ENCODE peak calls at places on chromosome 20, in eight cellular contexts. One of them, this sample, is unnamed. For H3K9me3, the result is how much of the 10 kb centered on the place peaks cover.

GRCh38 chr20:54293526-54293925 is 85.6 kb downstream of the PFDN4 start:
- DNase-seq in left ventricle myocardium inferior: no peak
- DNase-seq in ascending aorta: no peak
- DNase-seq in HCT116: no peak
- DNase-seq in cardiac muscle cell: no peak
- DNase-seq in colonic mucosa: no peak
- DNase-seq in upper lobe of left lung: no peak
- DNase-seq in CD8-positive, alpha-beta memory T cell: no peak
- DNase-seq in this sample: no peak

GRCh38 chr20:11274137-11274536 is 600.3 kb upstream of the JAG1 start:
- DNase-seq in cardiac muscle cell: peak
- DNase-seq in colonic mucosa: peak
- DNase-seq in left ventricle myocardium inferior: no peak
- DNase-seq in upper lobe of left lung: no peak
- DNase-seq in HCT116: peak
- DNase-seq in CD8-positive, alpha-beta memory T cell: no peak
- DNase-seq in ascending aorta: peak
- DNase-seq in this sample: no peak

GRCh38 chr20:50153500-50154377 is at the start of gene PEDS1:
- DNase-seq in cardiac muscle cell: peak
- DNase-seq in colonic mucosa: peak
- DNase-seq in CD8-positive, alpha-beta memory T cell: peak
- DNase-seq in HCT116: peak
- DNase-seq in upper lobe of left lung: peak
- DNase-seq in left ventricle myocardium inferior: peak
- DNase-seq in ascending aorta: peak
- DNase-seq in this sample: peak

GRCh38 chr20:57346477-57346876 is 4.6 kb upstream of the RAE1 start:
- DNase-seq in upper lobe of left lung: peak
- DNase-seq in colonic mucosa: peak
- DNase-seq in HCT116: peak
- DNase-seq in ascending aorta: peak
- DNase-seq in cardiac muscle cell: peak
- DNase-seq in left ventricle myocardium inferior: peak
- DNase-seq in CD8-positive, alpha-beta memory T cell: peak
- DNase-seq in this sample: peak

GRCh38 chr20:56527521-56527920 is 3.0 kb downstream of the FAM209A start:
- DNase-seq in CD8-positive, alpha-beta memory T cell: no peak
- DNase-seq in left ventricle myocardium inferior: no peak
- DNase-seq in cardiac muscle cell: no peak
- DNase-seq in ascending aorta: no peak
- DNase-seq in upper lobe of left lung: no peak
- DNase-seq in HCT116: no peak
- DNase-seq in colonic mucosa: no peak
- DNase-seq in this sample: no peak

GRCh38 chr20:20410678-20411077 is 42.8 kb downstream of the INSM1 start:
- DNase-seq in left ventricle myocardium inferior: peak
- DNase-seq in CD8-positive, alpha-beta memory T cell: no peak
- DNase-seq in HCT116: no peak
- DNase-seq in colonic mucosa: peak
- DNase-seq in cardiac muscle cell: peak
- DNase-seq in ascending aorta: no peak
- DNase-seq in upper lobe of left lung: no peak
- DNase-seq in this sample: no peak

GRCh38 chr20:38164624-38165088 is 414 bp downstream of the TGM2 start:
- DNase-seq in ascending aorta: no peak
- DNase-seq in upper lobe of left lung: no peak
- DNase-seq in colonic mucosa: no peak
- DNase-seq in cardiac muscle cell: no peak
- DNase-seq in HCT116: no peak
- DNase-seq in left ventricle myocardium inferior: no peak
- DNase-seq in CD8-positive, alpha-beta memory T cell: no peak
- DNase-seq in this sample: no peak

GRCh38 chr20:34842143-34842542 is 16.7 kb upstream of the NCOA6 start:
- DNase-seq in cardiac muscle cell: no peak
- DNase-seq in CD8-positive, alpha-beta memory T cell: no peak
- DNase-seq in HCT116: no peak
- DNase-seq in upper lobe of left lung: no peak
- DNase-seq in colonic mucosa: no peak
- DNase-seq in left ventricle myocardium inferior: no peak
- DNase-seq in ascending aorta: no peak
- DNase-seq in this sample: no peak

GRCh38 chr20:35192071-35192872 is 20.4 kb downstream of the PROCR start:
- DNase-seq in HCT116: no peak
- DNase-seq in ascending aorta: no peak
- DNase-seq in left ventricle myocardium inferior: no peak
- DNase-seq in cardiac muscle cell: peak
- DNase-seq in colonic mucosa: no peak
- DNase-seq in CD8-positive, alpha-beta memory T cell: no peak
- DNase-seq in upper lobe of left lung: no peak
- DNase-seq in this sample: no peak

GRCh38 chr20:23350855-23351838 is 556 bp downstream of the NXT1 start:
- DNase-seq in colonic mucosa: peak
- DNase-seq in HCT116: peak
- DNase-seq in upper lobe of left lung: peak
- DNase-seq in cardiac muscle cell: peak
- DNase-seq in left ventricle myocardium inferior: peak
- DNase-seq in CD8-positive, alpha-beta memory T cell: peak
- DNase-seq in ascending aorta: peak
- DNase-seq in this sample: peak

GRCh38 chr20:51571470-51571794 is 28.9 kb upstream of the NFATC2 start:
- DNase-seq in HCT116: no peak
- DNase-seq in left ventricle myocardium inferior: no peak
- DNase-seq in ascending aorta: no peak
- DNase-seq in cardiac muscle cell: no peak
- DNase-seq in CD8-positive, alpha-beta memory T cell: no peak
- DNase-seq in colonic mucosa: no peak
- DNase-seq in upper lobe of left lung: no peak
- DNase-seq in this sample: no peak

GRCh38 chr20:51570755-51571469 is 28.4 kb upstream of the NFATC2 start:
- DNase-seq in cardiac muscle cell: peak
- DNase-seq in colonic mucosa: no peak
- DNase-seq in left ventricle myocardium inferior: peak
- DNase-seq in CD8-positive, alpha-beta memory T cell: no peak
- DNase-seq in upper lobe of left lung: no peak
- DNase-seq in HCT116: no peak
- DNase-seq in ascending aorta: peak
- DNase-seq in this sample: no peak

GRCh38 chr20:51566594-51566993 is 24.1 kb upstream of the NFATC2 start:
- DNase-seq in colonic mucosa: no peak
- DNase-seq in HCT116: no peak
- DNase-seq in ascending aorta: no peak
- DNase-seq in left ventricle myocardium inferior: no peak
- DNase-seq in CD8-positive, alpha-beta memory T cell: no peak
- DNase-seq in cardiac muscle cell: no peak
- DNase-seq in upper lobe of left lung: no peak
- DNase-seq in this sample: no peak

GRCh38 chr20:51567622-51568021 is 25.1 kb upstream of the NFATC2 start:
- DNase-seq in left ventricle myocardium inferior: no peak
- DNase-seq in HCT116: no peak
- DNase-seq in colonic mucosa: no peak
- DNase-seq in ascending aorta: no peak
- DNase-seq in CD8-positive, alpha-beta memory T cell: no peak
- DNase-seq in upper lobe of left lung: no peak
- DNase-seq in cardiac muscle cell: no peak
- DNase-seq in this sample: no peak

DNA sequence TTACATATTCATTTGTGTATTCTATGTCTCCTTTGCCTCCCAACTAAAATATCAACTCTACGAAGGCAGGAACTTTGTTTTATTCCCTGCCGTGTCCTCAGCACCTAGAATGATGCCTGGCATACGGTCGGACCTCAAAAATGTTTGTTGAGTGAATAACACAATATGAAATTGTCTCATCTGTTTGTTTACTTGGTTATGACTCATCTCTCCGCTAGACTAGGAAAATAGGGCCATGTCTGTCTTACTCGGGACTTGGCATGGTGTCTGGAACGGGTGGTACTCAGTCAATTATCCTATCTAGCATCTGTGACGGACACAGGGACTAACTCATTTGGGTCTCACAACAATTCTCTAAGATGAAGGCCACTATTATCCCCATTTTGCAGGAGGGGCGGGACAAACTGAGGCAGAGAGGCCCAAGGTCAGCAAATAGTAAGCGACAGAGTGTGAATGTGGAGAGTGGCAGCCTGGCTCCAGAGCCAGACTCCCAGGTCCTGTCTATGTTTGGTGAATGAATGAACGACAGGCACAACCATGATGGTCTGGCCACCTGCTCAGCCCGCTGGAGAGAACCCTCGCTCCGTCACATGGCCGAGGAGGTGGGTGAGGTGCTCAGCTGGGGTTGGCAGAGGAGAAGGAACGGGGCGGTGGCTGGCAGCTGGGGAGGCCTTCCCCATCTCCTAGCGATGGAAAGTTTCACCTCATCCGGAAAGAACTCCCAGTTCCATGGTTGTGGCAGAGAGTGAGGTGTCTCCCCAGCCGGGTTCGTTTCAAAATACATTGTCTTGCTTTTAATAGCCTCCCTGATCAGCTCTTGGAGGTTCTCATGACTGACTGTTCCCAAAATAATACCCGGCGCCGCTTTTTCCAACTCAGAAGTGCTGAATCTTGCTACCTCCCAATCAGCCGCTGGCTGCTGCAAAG is 27.6 kb upstream of the NFATC2 start:
- DNase-seq in upper lobe of left lung: no peak
- DNase-seq in HCT116: no peak
- DNase-seq in left ventricle myocardium inferior: peak
- DNase-seq in cardiac muscle cell: peak
- DNase-seq in CD8-positive, alpha-beta memory T cell: no peak
- DNase-seq in colonic mucosa: no peak
- DNase-seq in ascending aorta: peak
- DNase-seq in this sample: no peak
- H3K4me3 ChIP-seq in upper lobe of left lung: no peak
- H3K4me3 ChIP-seq in HCT116: no peak
- H3K4me3 ChIP-seq in left ventricle myocardium inferior: peak
- H3K4me3 ChIP-seq in cardiac muscle cell: peak
- H3K4me3 ChIP-seq in CD8-positive, alpha-beta memory T cell: no peak
- H3K4me3 ChIP-seq in colonic mucosa: no peak
- H3K4me3 ChIP-seq in ascending aorta: no peak
- H3K4me3 ChIP-seq in this sample: no peak

GRCh38 chr20:44176833-44177533 is 10.0 kb downstream of the JPH2 start:
- DNase-seq in cardiac muscle cell: no peak
- DNase-seq in CD8-positive, alpha-beta memory T cell: no peak
- DNase-seq in left ventricle myocardium inferior: no peak
- DNase-seq in HCT116: no peak
- DNase-seq in colonic mucosa: peak
- DNase-seq in upper lobe of left lung: peak
- DNase-seq in ascending aorta: peak
- DNase-seq in this sample: no peak
- H3K27ac ChIP-seq in cardiac muscle cell: peak
- H3K27ac ChIP-seq in CD8-positive, alpha-beta memory T cell: no peak
- H3K27ac ChIP-seq in left ventricle myocardium inferior: peak
- H3K27ac ChIP-seq in HCT116: no peak
- H3K27ac ChIP-seq in colonic mucosa: no peak
- H3K27ac ChIP-seq in upper lobe of left lung: no peak
- H3K27ac ChIP-seq in ascending aorta: peak
- H3K27ac ChIP-seq in this sample: no peak

GRCh38 chr20:61594198-61594597 is 342.1 kb downstream of the CDH4 start:
- DNase-seq in cardiac muscle cell: no peak
- DNase-seq in CD8-positive, alpha-beta memory T cell: no peak
- DNase-seq in ascending aorta: no peak
- DNase-seq in colonic mucosa: no peak
- DNase-seq in upper lobe of left lung: no peak
- DNase-seq in left ventricle myocardium inferior: no peak
- DNase-seq in HCT116: no peak
- DNase-seq in this sample: no peak
- H3K9me3 ChIP-seq in cardiac muscle cell: under half
- H3K9me3 ChIP-seq in CD8-positive, alpha-beta memory T cell: under half
- H3K9me3 ChIP-seq in ascending aorta: under half
- H3K9me3 ChIP-seq in colonic mucosa: under half
- H3K9me3 ChIP-seq in upper lobe of left lung: under half
- H3K9me3 ChIP-seq in left ventricle myocardium inferior: half or more
- H3K9me3 ChIP-seq in HCT116: under half
- H3K9me3 ChIP-seq in this sample: under half

DNA sequence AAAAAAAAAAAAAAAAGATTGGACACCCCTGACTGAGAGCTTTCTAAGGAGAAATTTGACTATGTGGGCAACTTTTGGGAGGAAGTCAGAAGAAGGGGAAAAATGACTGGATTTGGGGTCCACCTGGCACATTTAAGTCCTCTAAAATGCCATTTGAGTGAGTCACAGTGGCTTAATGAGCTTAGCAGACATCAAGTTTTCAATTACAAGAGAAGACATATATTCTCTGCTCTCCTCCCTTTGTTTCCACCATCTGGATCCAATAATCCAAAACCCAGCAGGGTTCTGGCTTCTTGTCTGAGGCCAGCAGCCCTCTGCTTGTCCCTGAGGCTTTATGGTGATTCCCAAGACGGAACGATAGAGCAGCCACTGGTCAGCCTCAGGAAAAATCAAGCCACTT is 6.9 kb downstream of the PI3 start:
- DNase-seq in left ventricle myocardium inferior: no peak
- DNase-seq in CD8-positive, alpha-beta memory T cell: no peak
- DNase-seq in ascending aorta: no peak
- DNase-seq in colonic mucosa: no peak
- DNase-seq in cardiac muscle cell: no peak
- DNase-seq in HCT116: no peak
- DNase-seq in upper lobe of left lung: no peak
- DNase-seq in this sample: no peak
- H3K4me3 ChIP-seq in left ventricle myocardium inferior: no peak
- H3K4me3 ChIP-seq in CD8-positive, alpha-beta memory T cell: no peak
- H3K4me3 ChIP-seq in ascending aorta: no peak
- H3K4me3 ChIP-seq in colonic mucosa: no peak
- H3K4me3 ChIP-seq in cardiac muscle cell: no peak
- H3K4me3 ChIP-seq in HCT116: no peak
- H3K4me3 ChIP-seq in upper lobe of left lung: no peak
- H3K4me3 ChIP-seq in this sample: no peak